ENCODE peak calls at places on chromosomes 11 and 22, in four cellular contexts. V is retina; U is cardiac septum; C is NK-92 treated with Interleukin-12 subunit alpha and Interleukin-12 subunit beta, amount 100 ng/mL, for 24 hours. I is an unnamed sample.

GRCh38 chr11:98564881-98565280 is 455.9 kb upstream of the CNTN5 start:
- DNase-seq in V (peak; percentile 77), U (no peak), C (no peak), I (no peak)

GRCh38 chr22:33083212-33083611 is 25.0 kb upstream of the SYN3 start:
- DNase-seq in V (no peak), U (no peak), C (no peak), I (no peak)

GRCh38 chr11:127103586-127104388 is 103.2 kb upstream of the KIRREL3 start:
- DNase-seq in V (no peak), U (no peak), C (no peak), I (peak; percentile 22)

GRCh38 chr22:30860176-30861105 is 108.1 kb downstream of the MORC2 start:
- DNase-seq in V (no peak), U (no peak), C (no peak), I (no peak)

GRCh38 chr22:22670076-22670795 is 25.8 kb downstream of the GGTLC2 start:
- DNase-seq in V (no peak), U (no peak), C (no peak), I (peak; percentile 34)

GRCh38 chr22:38460367-38460952 is 5.5 kb upstream of the KCNJ4 start:
- DNase-seq in V (no peak), U (peak; percentile 51), C (no peak), I (no peak)

GRCh38 chr11:124935548-124936514 is at the start of gene HEPACAM:
- DNase-seq in V (no peak), U (no peak), C (no peak), I (no peak)

GRCh38 chr11:8290122-8290810 is 26.6 kb upstream of the LMO1 start:
- DNase-seq in V (no peak), U (no peak), C (no peak), I (no peak)

GRCh38 chr22:50078761-50079160 is 6.5 kb downstream of the MLC1 start:
- DNase-seq in V (no peak), U (peak; percentile 39), C (no peak), I (no peak)

GRCh38 chr11:130817608-130817944 is 98.7 kb downstream of the SNX19 start:
- DNase-seq in V (no peak), U (no peak), C (peak; percentile 64), I (peak; percentile 63)

GRCh38 chr11:115256326-115257197 is 247.7 kb downstream of the CADM1 start:
- DNase-seq in V (no peak), U (no peak), C (peak; percentile 53), I (no peak)

GRCh38 chr11:69280451-69280850 is 13.5 kb upstream of the MYEOV start:
- DNase-seq in V (no peak), U (no peak), C (no peak), I (peak; percentile 93)

GRCh38 chr11:37946155-37946766 is 1348.2 kb upstream of the RAG2 start:
- DNase-seq in V (peak; percentile 6), U (no peak), C (no peak), I (peak; percentile 13)

GRCh38 chr11:119607726-119608125 is 121.3 kb downstream of the NECTIN1 start:
- DNase-seq in V (no peak), U (no peak), C (no peak), I (no peak)